ENCODE peak calls at places on chromosome 16, in five cellular contexts. H, L, U, S and P are unnamed samples.
A peak's percentile ranks its signal among the peaks of the same experiment; 100 is the strongest.

GRCh38 chr16:47732806-47733150 is 271.6 kb downstream of the PHKB start:
- DNase-seq in S (no peak), H (no peak), U (no peak), L (peak; percentile 72), P (no peak)

GRCh38 chr16:49181812-49182211 is 99.8 kb downstream of the CBLN1 start:
- DNase-seq in L (no peak), U (no peak), H (no peak), S (no peak), P (no peak)

GRCh38 chr16:75351183-75351582 is 82.1 kb downstream of the CFDP1 start:
- DNase-seq in U (no peak), H (no peak), S (no peak), L (no peak), P (no peak)

GRCh38 chr16:88376835-88377726 is 5.7 kb upstream of the ZNF469 start:
- DNase-seq in S (no peak), H (peak; percentile 12), L (no peak), U (no peak), P (no peak)

GRCh38 chr16:17408955-17409441 is 61.8 kb downstream of the XYLT1 start:
- DNase-seq in S (no peak), U (no peak), L (no peak), H (no peak), P (no peak)

GRCh38 chr16:72066747-72067146 is 3.7 kb downstream of the HPR start:
- DNase-seq in U (no peak), S (no peak), H (no peak), L (no peak), P (no peak)

GRCh38 chr16:17331071-17331521 is 139.7 kb downstream of the XYLT1 start:
- DNase-seq in L (no peak), U (no peak), H (no peak), S (peak; percentile 55), P (no peak)

GRCh38 chr16:16120382-16121184 is 102.7 kb downstream of the ABCC6 start:
- DNase-seq in L (no peak), U (no peak), H (peak; percentile 58), S (peak; percentile 58), P (no peak)

GRCh38 chr16:89620406-89620841 is 7.0 kb downstream of the DPEP1 start:
- DNase-seq in L (no peak), S (no peak), H (no peak), U (no peak), P (no peak)

GRCh38 chr16:15435216-15435864 is 952 bp downstream of the BMERB1 start:
- DNase-seq in H (no peak), U (no peak), L (no peak), S (no peak), P (no peak)

GRCh38 chr16:69428652-69429051 is 4.2 kb downstream of the CYB5B start:
- DNase-seq in H (no peak), S (no peak), L (no peak), U (no peak), P (no peak)

GRCh38 chr16:88991813-88992350 is 14.9 kb upstream of the CBFA2T3 start:
- DNase-seq in S (no peak), H (no peak), L (no peak), U (no peak), P (no peak)

GRCh38 chr16:1300664-1301476 is 8.6 kb upstream of the UBE2I start:
- DNase-seq in U (peak; percentile 66), H (peak; percentile 80), L (no peak), S (peak; percentile 74), P (peak; percentile 83)

GRCh38 chr16:23843143-23843542 is 7.4 kb downstream of the PRKCB start:
- DNase-seq in H (no peak), L (no peak), S (no peak), U (no peak), P (no peak)

GRCh38 chr16:68360971-68361370 is 50.2 kb downstream of the PRMT7 start:
- DNase-seq in U (no peak), S (no peak), L (no peak), H (no peak), P (no peak)

GRCh38 chr16:88673685-88674398 is 11.0 kb upstream of the MVD start:
- DNase-seq in S (peak; percentile 58), H (no peak), L (no peak), U (no peak), P (no peak)

GRCh38 chr16:57115504-57116182 is 23.3 kb downstream of the CPNE2 start:
- DNase-seq in L (no peak), U (no peak), S (peak; percentile 80), H (no peak), P (no peak)

GRCh38 chr16:28000314-28000713 is 63.2 kb downstream of the GSG1L start:
- DNase-seq in L (no peak), H (no peak), S (no peak), U (no peak), P (no peak)

GRCh38 chr16:27999687-28000086 is 63.8 kb downstream of the GSG1L start:
- DNase-seq in H (no peak), S (no peak), L (peak; percentile 5), U (no peak), P (no peak)

GRCh38 chr16:28003021-28003865 is 60.3 kb downstream of the GSG1L start:
- DNase-seq in L (no peak), H (no peak), S (no peak), U (no peak), P (no peak)

GRCh38 chr16:28001184-28001583 is 62.3 kb downstream of the GSG1L start:
- DNase-seq in H (no peak), S (no peak), U (no peak), L (no peak), P (no peak)

GRCh38 chr16:28001642-28002041 is 61.9 kb downstream of the GSG1L start:
- DNase-seq in L (no peak), H (no peak), S (no peak), U (no peak), P (no peak)
- TF ChIP-seq CTCF in L (no peak), H (no peak), S (no peak), U (no peak), P (no peak)

GRCh38 chr16:3481696-3482658 is 13.3 kb downstream of the C16orf90 start:
- DNase-seq in U (no peak), L (no peak), S (no peak), H (no peak), P (no peak)

GRCh38 chr16:3484328-3485096 is 10.8 kb downstream of the C16orf90 start:
- DNase-seq in S (no peak), L (no peak), U (no peak), H (no peak), P (no peak)

GRCh38 chr16:3485097-3485470 is 10.2 kb downstream of the C16orf90 start:
- DNase-seq in U (no peak), H (no peak), L (no peak), S (no peak), P (no peak)

GRCh38 chr16:3480901-3481695 is 14.2 kb downstream of the C16orf90 start:
- DNase-seq in U (no peak), H (no peak), S (no peak), L (no peak), P (no peak)

DNA sequence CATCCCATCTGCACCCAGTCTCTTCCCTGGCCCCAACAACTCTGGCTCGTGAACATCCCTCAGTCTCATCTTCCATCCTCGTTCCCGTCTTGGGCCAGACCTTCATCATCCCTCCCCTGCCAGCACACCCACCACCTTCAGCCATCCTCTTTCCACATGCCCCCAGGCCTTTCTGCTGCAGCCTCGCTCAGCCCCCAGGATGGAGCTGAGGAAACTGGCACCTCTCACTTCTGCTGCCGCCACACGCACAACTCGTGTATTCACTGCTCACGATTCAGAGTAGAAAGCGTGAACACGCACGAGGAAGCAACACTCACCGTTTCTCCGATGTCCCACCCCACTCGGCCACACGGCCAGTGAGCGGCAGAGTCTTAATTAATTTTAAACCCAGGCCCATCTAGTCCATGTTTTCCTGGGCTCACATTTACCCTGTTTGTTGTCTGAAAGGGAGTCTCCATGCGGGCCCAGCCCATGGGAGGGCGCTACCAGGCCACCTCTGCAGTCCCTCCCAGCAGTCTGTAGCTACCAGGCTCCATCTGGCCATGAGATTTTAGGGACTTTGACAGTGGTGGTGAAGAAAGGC is 12.5 kb downstream of the C16orf90 start:
- DNase-seq in S (no peak), U (no peak), H (no peak), L (no peak), P (no peak)
- TF ChIP-seq CTCF in S (no peak), U (no peak), H (no peak), L (no peak), P (no peak)

GRCh38 chr16:84675423-84675822 is 24.4 kb upstream of the USP10 start:
- DNase-seq in L (no peak), S (no peak), H (no peak), U (no peak), P (no peak)

GRCh38 chr16:84677849-84678248 is 22.0 kb upstream of the USP10 start:
- DNase-seq in U (no peak), L (no peak), H (no peak), S (no peak), P (no peak)

GRCh38 chr16:84680165-84680842 is 19.5 kb upstream of the USP10 start:
- DNase-seq in U (no peak), L (no peak), H (no peak), S (no peak), P (no peak)

GRCh38 chr16:84673561-84673960 is 25.2 kb downstream of the KLHL36 start:
- DNase-seq in S (no peak), L (no peak), H (no peak), U (no peak), P (no peak)

DNA sequence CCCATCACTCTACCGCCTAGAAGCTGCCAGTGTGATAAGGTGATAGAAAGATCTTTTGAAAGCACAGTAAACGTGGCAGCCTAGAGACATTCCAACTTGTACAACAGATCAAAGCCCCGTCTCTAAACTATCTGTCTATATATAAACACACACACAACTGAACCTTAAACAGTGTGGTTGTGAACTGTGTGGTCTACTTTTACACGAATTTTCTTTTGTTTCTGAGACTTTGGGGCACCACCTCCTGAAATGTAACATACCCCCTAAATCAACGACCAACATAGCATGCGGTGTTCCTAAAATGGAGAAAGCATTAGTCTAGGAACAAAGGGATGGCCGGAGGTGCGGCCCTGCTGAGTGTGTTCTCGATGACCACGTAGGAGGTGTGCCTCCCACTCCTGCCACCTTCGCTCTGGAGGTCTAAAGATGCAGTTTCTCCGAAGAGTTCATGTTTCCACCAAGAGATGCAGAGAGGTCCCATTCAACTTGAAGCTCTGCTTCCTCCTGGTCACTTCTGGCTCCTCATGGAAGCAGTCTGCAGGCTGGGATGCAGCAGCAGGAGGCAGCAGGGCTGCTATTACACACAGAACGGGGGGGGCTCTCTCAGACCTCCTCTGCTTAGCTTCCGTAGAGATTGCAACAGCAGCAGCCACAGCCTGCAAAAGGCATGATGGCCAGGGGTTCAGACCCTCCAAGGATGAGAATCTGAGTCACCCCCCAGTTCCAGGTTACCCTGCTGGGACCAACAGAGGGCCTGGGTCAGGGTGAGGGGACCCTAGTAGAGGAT is 22.6 kb upstream of the USP10 start:
- DNase-seq in S (no peak), L (no peak), H (no peak), U (no peak), P (no peak)
- TF ChIP-seq CTCF in S (no peak), L (no peak), H (no peak), U (no peak), P (no peak)

GRCh38 chr16:22297871-22298733 is 893 bp downstream of the POLR3E start:
- DNase-seq in L (peak; percentile 83), U (peak; percentile 56), S (peak; percentile 50), H (peak; percentile 87), P (peak; percentile 52)

GRCh38 chr16:22302776-22303363 is 5.7 kb downstream of the POLR3E start:
- DNase-seq in U (no peak), L (no peak), S (no peak), H (no peak), P (no peak)

GRCh38 chr16:22297114-22297870 is at the start of gene POLR3E:
- DNase-seq in S (peak; percentile 100), L (peak; percentile 92), U (peak; percentile 100), H (peak; percentile 99), P (peak; percentile 100)

GRCh38 chr16:22299036-22299435 is 1.8 kb downstream of the POLR3E start:
- DNase-seq in U (no peak), L (no peak), H (no peak), S (no peak), P (no peak)

GRCh38 chr16:22300427-22301071 is 3.3 kb downstream of the POLR3E start:
- DNase-seq in H (peak; percentile 76), L (no peak), U (peak; percentile 34), S (peak; percentile 57), P (no peak)
- TF ChIP-seq CTCF in H (peak; percentile 81), L (peak; percentile 82), U (peak; percentile 28), S (peak; percentile 51), P (peak; percentile 38)